ENCODE peak calls at places on chromosomes 4 and X, in seven cellular contexts. One of them, this sample, is unnamed. For H3K36me3, the result is how much of the 10 kb centered on the place peaks cover.

GRCh38 chr4:30714408-30715031 is 5.6 kb upstream of the PCDH7 start:
- DNase-seq in endodermal cell: peak
- DNase-seq in CD4-positive, alpha-beta memory T cell: no peak
- DNase-seq in body of pancreas: peak
- DNase-seq in tibial nerve: no peak
- DNase-seq in mammary epithelial cell: peak
- DNase-seq in hepatocyte: peak
- DNase-seq in this sample: no peak

GRCh38 chrX:48903290-48903689 is 5.6 kb downstream of the PQBP1 start:
- DNase-seq in CD4-positive, alpha-beta memory T cell: no peak
- DNase-seq in endodermal cell: no peak
- DNase-seq in tibial nerve: no peak
- DNase-seq in mammary epithelial cell: no peak
- DNase-seq in hepatocyte: no peak
- DNase-seq in body of pancreas: no peak
- DNase-seq in this sample: no peak

GRCh38 chr4:77354550-77354949 is 197.5 kb downstream of the CCNG2 start:
- DNase-seq in endodermal cell: no peak
- DNase-seq in mammary epithelial cell: no peak
- DNase-seq in CD4-positive, alpha-beta memory T cell: no peak
- DNase-seq in tibial nerve: no peak
- DNase-seq in body of pancreas: no peak
- DNase-seq in hepatocyte: no peak
- DNase-seq in this sample: no peak

GRCh38 chr4:183289688-183290087 is 30.4 kb downstream of the CLDN22 start:
- DNase-seq in body of pancreas: no peak
- DNase-seq in mammary epithelial cell: no peak
- DNase-seq in hepatocyte: no peak
- DNase-seq in tibial nerve: no peak
- DNase-seq in endodermal cell: peak
- DNase-seq in CD4-positive, alpha-beta memory T cell: no peak
- DNase-seq in this sample: no peak

GRCh38 chr4:156575430-156576073 is 396.0 kb downstream of the PDGFC start:
- DNase-seq in hepatocyte: no peak
- DNase-seq in body of pancreas: no peak
- DNase-seq in mammary epithelial cell: peak
- DNase-seq in tibial nerve: no peak
- DNase-seq in endodermal cell: peak
- DNase-seq in CD4-positive, alpha-beta memory T cell: no peak
- DNase-seq in this sample: no peak

GRCh38 chr4:26248647-26249046 is 72.2 kb upstream of the RBPJ start:
- DNase-seq in body of pancreas: peak
- DNase-seq in tibial nerve: no peak
- DNase-seq in endodermal cell: no peak
- DNase-seq in mammary epithelial cell: no peak
- DNase-seq in CD4-positive, alpha-beta memory T cell: no peak
- DNase-seq in hepatocyte: no peak
- DNase-seq in this sample: no peak

GRCh38 chr4:100190643-100191600 is 654 bp upstream of the DDIT4L start:
- DNase-seq in CD4-positive, alpha-beta memory T cell: no peak
- DNase-seq in endodermal cell: peak
- DNase-seq in body of pancreas: peak
- DNase-seq in tibial nerve: no peak
- DNase-seq in mammary epithelial cell: peak
- DNase-seq in hepatocyte: peak
- DNase-seq in this sample: no peak

GRCh38 chr4:14783011-14783877 is 219.0 kb upstream of the CPEB2 start:
- DNase-seq in hepatocyte: no peak
- DNase-seq in mammary epithelial cell: peak
- DNase-seq in body of pancreas: no peak
- DNase-seq in endodermal cell: no peak
- DNase-seq in tibial nerve: no peak
- DNase-seq in CD4-positive, alpha-beta memory T cell: no peak
- DNase-seq in this sample: no peak

GRCh38 chrX:55778322-55778721 is 60.8 kb downstream of the RRAGB start:
- DNase-seq in body of pancreas: no peak
- DNase-seq in endodermal cell: no peak
- DNase-seq in hepatocyte: no peak
- DNase-seq in CD4-positive, alpha-beta memory T cell: no peak
- DNase-seq in tibial nerve: no peak
- DNase-seq in mammary epithelial cell: no peak
- DNase-seq in this sample: no peak

DNA sequence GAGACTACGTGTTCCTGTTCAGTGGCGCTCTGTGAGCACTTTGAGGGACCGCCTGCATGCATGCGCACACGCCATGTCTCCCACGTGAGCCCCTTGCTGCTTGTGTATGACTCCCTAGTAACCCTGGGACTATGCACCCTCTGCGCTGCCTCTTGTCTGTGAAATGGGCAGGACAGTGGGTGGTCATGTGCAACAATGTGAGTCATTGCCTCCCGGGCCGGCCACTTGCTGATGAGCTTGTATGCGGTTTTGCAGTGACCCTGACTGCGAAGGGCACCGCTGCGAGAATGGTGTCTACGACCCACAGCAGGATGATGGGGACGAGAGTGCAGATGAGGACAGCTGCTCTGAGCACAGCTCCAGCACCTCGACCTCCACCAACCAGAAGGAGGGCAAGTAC is 61.4 kb downstream of the TNIP2 start:
- DNase-seq in body of pancreas: no peak
- DNase-seq in mammary epithelial cell: no peak
- DNase-seq in endodermal cell: no peak
- DNase-seq in hepatocyte: no peak
- DNase-seq in CD4-positive, alpha-beta memory T cell: no peak
- DNase-seq in tibial nerve: no peak
- DNase-seq in this sample: no peak
- H3K36me3 ChIP-seq in body of pancreas: under half
- H3K36me3 ChIP-seq in mammary epithelial cell: under half
- H3K36me3 ChIP-seq in endodermal cell: half or more
- H3K36me3 ChIP-seq in hepatocyte: under half
- H3K36me3 ChIP-seq in CD4-positive, alpha-beta memory T cell: half or more
- H3K36me3 ChIP-seq in tibial nerve: under half
- H3K36me3 ChIP-seq in this sample: half or more

GRCh38 chr4:168998596-168998995 is 11.5 kb downstream of the CBR4 start:
- DNase-seq in hepatocyte: no peak
- DNase-seq in endodermal cell: no peak
- DNase-seq in tibial nerve: no peak
- DNase-seq in mammary epithelial cell: no peak
- DNase-seq in CD4-positive, alpha-beta memory T cell: no peak
- DNase-seq in body of pancreas: no peak
- DNase-seq in this sample: no peak

GRCh38 chr4:168995537-168996295 is 14.3 kb downstream of the CBR4 start:
- DNase-seq in body of pancreas: no peak
- DNase-seq in endodermal cell: no peak
- DNase-seq in mammary epithelial cell: peak
- DNase-seq in tibial nerve: no peak
- DNase-seq in hepatocyte: no peak
- DNase-seq in CD4-positive, alpha-beta memory T cell: no peak
- DNase-seq in this sample: no peak

GRCh38 chr4:168994961-168995360 is 15.1 kb downstream of the CBR4 start:
- DNase-seq in mammary epithelial cell: no peak
- DNase-seq in CD4-positive, alpha-beta memory T cell: no peak
- DNase-seq in body of pancreas: no peak
- DNase-seq in endodermal cell: no peak
- DNase-seq in hepatocyte: no peak
- DNase-seq in tibial nerve: no peak
- DNase-seq in this sample: no peak

GRCh38 chr4:169000315-169000714 is 9.7 kb downstream of the CBR4 start:
- DNase-seq in endodermal cell: no peak
- DNase-seq in mammary epithelial cell: no peak
- DNase-seq in CD4-positive, alpha-beta memory T cell: no peak
- DNase-seq in hepatocyte: no peak
- DNase-seq in body of pancreas: no peak
- DNase-seq in tibial nerve: no peak
- DNase-seq in this sample: no peak

GRCh38 chr4:168999836-169000235 is 10.2 kb downstream of the CBR4 start:
- DNase-seq in endodermal cell: no peak
- DNase-seq in tibial nerve: no peak
- DNase-seq in hepatocyte: no peak
- DNase-seq in body of pancreas: no peak
- DNase-seq in CD4-positive, alpha-beta memory T cell: no peak
- DNase-seq in mammary epithelial cell: no peak
- DNase-seq in this sample: no peak
- H3K36me3 ChIP-seq in endodermal cell: half or more
- H3K36me3 ChIP-seq in tibial nerve: under half
- H3K36me3 ChIP-seq in hepatocyte: under half
- H3K36me3 ChIP-seq in body of pancreas: under half
- H3K36me3 ChIP-seq in CD4-positive, alpha-beta memory T cell: under half
- H3K36me3 ChIP-seq in mammary epithelial cell: under half
- H3K36me3 ChIP-seq in this sample: under half

GRCh38 chr4:80027611-80028010 is 45.4 kb downstream of the ANTXR2 start:
- DNase-seq in endodermal cell: no peak
- DNase-seq in body of pancreas: no peak
- DNase-seq in tibial nerve: no peak
- DNase-seq in mammary epithelial cell: no peak
- DNase-seq in hepatocyte: no peak
- DNase-seq in CD4-positive, alpha-beta memory T cell: no peak
- DNase-seq in this sample: no peak
- H3K36me3 ChIP-seq in endodermal cell: under half
- H3K36me3 ChIP-seq in body of pancreas: under half
- H3K36me3 ChIP-seq in tibial nerve: under half
- H3K36me3 ChIP-seq in mammary epithelial cell: under half
- H3K36me3 ChIP-seq in hepatocyte: under half
- H3K36me3 ChIP-seq in CD4-positive, alpha-beta memory T cell: under half
- H3K36me3 ChIP-seq in this sample: under half

GRCh38 chrX:9790866-9791265 is 4.6 kb downstream of the SHROOM2 start:
- DNase-seq in mammary epithelial cell: no peak
- DNase-seq in body of pancreas: no peak
- DNase-seq in tibial nerve: no peak
- DNase-seq in hepatocyte: peak
- DNase-seq in CD4-positive, alpha-beta memory T cell: no peak
- DNase-seq in endodermal cell: no peak
- DNase-seq in this sample: no peak

GRCh38 chrX:9789555-9789954 is 3.3 kb downstream of the SHROOM2 start:
- DNase-seq in tibial nerve: no peak
- DNase-seq in endodermal cell: peak
- DNase-seq in hepatocyte: no peak
- DNase-seq in CD4-positive, alpha-beta memory T cell: no peak
- DNase-seq in body of pancreas: no peak
- DNase-seq in mammary epithelial cell: no peak
- DNase-seq in this sample: no peak

GRCh38 chrX:9797961-9798360 is 11.7 kb downstream of the SHROOM2 start:
- DNase-seq in tibial nerve: no peak
- DNase-seq in hepatocyte: no peak
- DNase-seq in mammary epithelial cell: no peak
- DNase-seq in CD4-positive, alpha-beta memory T cell: no peak
- DNase-seq in body of pancreas: no peak
- DNase-seq in endodermal cell: peak
- DNase-seq in this sample: no peak

GRCh38 chrX:9788908-9789307 is 2.7 kb downstream of the SHROOM2 start:
- DNase-seq in tibial nerve: no peak
- DNase-seq in body of pancreas: peak
- DNase-seq in mammary epithelial cell: no peak
- DNase-seq in CD4-positive, alpha-beta memory T cell: no peak
- DNase-seq in hepatocyte: peak
- DNase-seq in endodermal cell: no peak
- DNase-seq in this sample: no peak

GRCh38 chrX:9794495-9794894 is 8.3 kb downstream of the SHROOM2 start:
- DNase-seq in endodermal cell: no peak
- DNase-seq in mammary epithelial cell: no peak
- DNase-seq in CD4-positive, alpha-beta memory T cell: no peak
- DNase-seq in body of pancreas: no peak
- DNase-seq in hepatocyte: no peak
- DNase-seq in tibial nerve: no peak
- DNase-seq in this sample: no peak
- H3K36me3 ChIP-seq in endodermal cell: under half
- H3K36me3 ChIP-seq in mammary epithelial cell: under half
- H3K36me3 ChIP-seq in CD4-positive, alpha-beta memory T cell: under half
- H3K36me3 ChIP-seq in body of pancreas: under half
- H3K36me3 ChIP-seq in hepatocyte: under half
- H3K36me3 ChIP-seq in tibial nerve: under half
- H3K36me3 ChIP-seq in this sample: under half

DNA sequence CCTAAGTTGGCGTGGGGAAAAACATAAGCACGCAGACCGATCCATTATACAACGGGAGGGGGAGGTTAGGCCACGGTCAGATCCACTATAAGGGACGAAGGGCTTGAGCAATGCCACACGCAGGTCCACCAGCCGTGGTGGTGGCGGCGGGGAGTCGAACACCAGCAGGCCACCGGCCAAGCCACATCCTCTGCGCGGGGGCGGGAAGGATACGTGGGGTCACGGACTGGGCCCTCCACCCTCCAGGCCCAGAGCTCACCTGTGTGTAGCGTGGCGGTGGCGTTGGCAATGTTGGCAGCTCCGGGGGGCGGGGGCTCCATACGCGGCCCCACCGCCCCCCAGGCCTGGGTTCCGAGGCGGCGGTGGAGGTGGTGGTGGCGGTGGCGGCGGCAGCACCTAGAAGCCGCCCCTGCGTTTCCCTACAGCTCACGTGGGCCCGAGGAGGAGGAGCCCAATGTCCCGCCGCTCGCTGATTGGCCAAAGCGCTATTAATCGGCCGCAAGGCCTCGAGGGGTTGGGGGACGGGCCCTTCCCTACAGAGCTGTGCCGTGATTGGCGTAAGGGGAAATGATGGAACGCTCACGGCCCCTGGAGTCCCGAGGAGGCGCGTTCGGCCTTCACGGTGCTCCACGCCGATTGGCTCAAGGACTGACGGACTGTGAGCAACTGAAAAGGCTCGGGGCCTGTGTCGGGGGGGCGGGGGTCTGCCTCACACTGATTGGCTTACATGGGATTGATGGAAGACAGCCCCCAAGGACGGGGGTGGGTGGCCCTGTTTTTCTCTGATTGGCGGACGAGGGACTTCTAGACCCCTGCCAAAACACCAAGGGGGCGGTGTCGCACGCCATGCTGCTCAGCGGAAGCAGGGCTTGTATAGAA is at the start of gene ELK1:
- DNase-seq in hepatocyte: peak
- DNase-seq in endodermal cell: peak
- DNase-seq in mammary epithelial cell: peak
- DNase-seq in CD4-positive, alpha-beta memory T cell: peak
- DNase-seq in body of pancreas: peak
- DNase-seq in tibial nerve: peak
- DNase-seq in this sample: peak
- H3K36me3 ChIP-seq in hepatocyte: under half
- H3K36me3 ChIP-seq in endodermal cell: under half
- H3K36me3 ChIP-seq in mammary epithelial cell: under half
- H3K36me3 ChIP-seq in CD4-positive, alpha-beta memory T cell: under half
- H3K36me3 ChIP-seq in body of pancreas: under half
- H3K36me3 ChIP-seq in tibial nerve: under half
- H3K36me3 ChIP-seq in this sample: under half

This sample was measured in CD8-positive, alpha-beta memory T cell.